ENCODE peak calls at places on chromosomes 4 and X, in eight cellular contexts. B is IMR-90, R is heart left ventricle, W is K562, Y is breast epithelium, K is right lobe of liver, X is tibial nerve, M is testis. J is an unnamed sample.

GRCh38 chrX:151871244-151871643 is 41.4 kb upstream of the MAGEA4 start:
- DNase-seq in B (peak; percentile 52), R (no peak), W (no peak), Y (no peak), K (no peak), X (no peak), M (no peak), J (peak; percentile 15)

GRCh38 chr4:91064157-91064853 is 937.1 kb downstream of the CCSER1 start:
- DNase-seq in B (no peak), R (no peak), W (no peak), Y (no peak), K (no peak), X (no peak), M (peak; percentile 19), J (no peak)

GRCh38 chr4:138611017-138611416 is 368.9 kb upstream of the SLC7A11 start:
- DNase-seq in B (no peak), R (no peak), W (no peak), Y (no peak), K (no peak), X (no peak), M (no peak), J (no peak)

GRCh38 chr4:106329027-106329618 is 12.8 kb downstream of the AIMP1 start:
- DNase-seq in B (peak; percentile 53), R (no peak), W (peak; percentile 29), Y (no peak), K (no peak), X (no peak), M (no peak), J (no peak)

GRCh38 chrX:47573334-47574095 is 8.7 kb upstream of the TIMP1 start:
- DNase-seq in B (peak; percentile 73), R (peak; percentile 58), W (no peak), Y (no peak), K (no peak), X (peak; percentile 34), M (peak; percentile 58), J (no peak)

GRCh38 chrX:63387411-63387810 is 36.3 kb upstream of the SPIN4 start:
- DNase-seq in B (no peak), R (no peak), W (no peak), Y (no peak), K (no peak), X (no peak), M (no peak), J (no peak)

GRCh38 chr4:24042094-24042493 is 152.2 kb upstream of the PPARGC1A start:
- DNase-seq in B (peak; percentile 97), R (no peak), W (no peak), Y (no peak), K (no peak), X (no peak), M (no peak), J (no peak)

GRCh38 chrX:138287200-138287865 is 424.2 kb downstream of the FGF13 start:
- DNase-seq in B (no peak), R (no peak), W (no peak), Y (no peak), K (no peak), X (no peak), M (peak; percentile 11), J (no peak)

GRCh38 chr4:122718265-122718664 is 14.2 kb upstream of the BBS12 start:
- DNase-seq in B (no peak), R (no peak), W (no peak), Y (no peak), K (no peak), X (no peak), M (no peak), J (no peak)

GRCh38 chr4:57094482-57095223 is 15.5 kb downstream of the IGFBP7 start:
- DNase-seq in B (peak; percentile 74), R (no peak), W (no peak), Y (no peak), K (no peak), X (no peak), M (no peak), J (no peak)

GRCh38 chrX:67104982-67105757 is 438.7 kb upstream of the AR start:
- DNase-seq in B (no peak), R (peak; percentile 56), W (no peak), Y (no peak), K (peak; percentile 68), X (peak; percentile 31), M (peak; percentile 81), J (no peak)

GRCh38 chr4:164536829-164537228 is 217.1 kb upstream of the SMIM31 start:
- DNase-seq in B (peak; percentile 7), R (no peak), W (no peak), Y (peak; percentile 62), K (no peak), X (no peak), M (no peak), J (peak; percentile 26)

GRCh38 chr4:132395576-132395975 is 753.5 kb upstream of the PCDH10 start:
- DNase-seq in B (no peak), R (no peak), W (no peak), Y (no peak), K (no peak), X (no peak), M (no peak), J (no peak)

GRCh38 chr4:120769227-120769626 is 153.3 kb downstream of the PRDM5 start:
- DNase-seq in B (peak; percentile 96), R (no peak), W (no peak), Y (no peak), K (no peak), X (no peak), M (no peak), J (peak; percentile 6)

GRCh38 chr4:101200561-101200960 is 146.8 kb downstream of the PPP3CA start:
- DNase-seq in B (peak; percentile 98), R (no peak), W (no peak), Y (no peak), K (no peak), X (no peak), M (no peak), J (no peak)

GRCh38 chrX:143633530-143634372 is 2.1 kb downstream of the SLITRK4 start:
- DNase-seq in B (no peak), R (no peak), W (no peak), Y (no peak), K (no peak), X (no peak), M (peak; percentile 13), J (no peak)

GRCh38 chr4:159946983-159947645 is 844.2 kb downstream of the RAPGEF2 start:
- DNase-seq in B (peak; percentile 45), R (no peak), W (peak; percentile 1), Y (no peak), K (no peak), X (no peak), M (no peak), J (peak; percentile 1)

GRCh38 chrX:131393426-131393825 is 104.3 kb upstream of the IGSF1 start:
- DNase-seq in B (no peak), R (no peak), W (no peak), Y (no peak), K (no peak), X (no peak), M (no peak), J (no peak)

GRCh38 chr4:169677150-169677732 is 56.9 kb downstream of the CLCN3 start:
- DNase-seq in B (no peak), R (no peak), W (no peak), Y (no peak), K (no peak), X (no peak), M (no peak), J (no peak)

GRCh38 chr4:183394166-183394951 is 50.1 kb upstream of the CDKN2AIP start:
- DNase-seq in B (no peak), R (no peak), W (no peak), Y (no peak), K (no peak), X (no peak), M (no peak), J (no peak)

GRCh38 chrX:153953892-153954617 is 9.6 kb upstream of the RENBP start:
- DNase-seq in B (no peak), R (no peak), W (no peak), Y (no peak), K (no peak), X (no peak), M (no peak), J (no peak)
- TF ChIP-seq POLR2A in B (no peak), R (no peak), W (peak; percentile 5), Y (no peak), K (no peak), X (no peak), M (no peak), J (no peak)

GRCh38 chr4:113419631-113420030 is 341.9 kb downstream of the CAMK2D start:
- DNase-seq in B (no peak), R (no peak), W (no peak), Y (no peak), K (no peak), X (no peak), M (no peak), J (no peak)
- TF ChIP-seq POLR2A in B (no peak), R (no peak), W (no peak), Y (no peak), K (no peak), X (no peak), M (no peak), J (no peak)

GRCh38 chrX:45035071-45035470 is 162.1 kb downstream of the KDM6A start:
- DNase-seq in B (no peak), R (no peak), W (no peak), Y (no peak), K (no peak), X (no peak), M (no peak), J (no peak)

GRCh38 chrX:45036161-45036560 is 163.2 kb downstream of the KDM6A start:
- DNase-seq in B (no peak), R (no peak), W (no peak), Y (no peak), K (no peak), X (no peak), M (no peak), J (no peak)

DNA sequence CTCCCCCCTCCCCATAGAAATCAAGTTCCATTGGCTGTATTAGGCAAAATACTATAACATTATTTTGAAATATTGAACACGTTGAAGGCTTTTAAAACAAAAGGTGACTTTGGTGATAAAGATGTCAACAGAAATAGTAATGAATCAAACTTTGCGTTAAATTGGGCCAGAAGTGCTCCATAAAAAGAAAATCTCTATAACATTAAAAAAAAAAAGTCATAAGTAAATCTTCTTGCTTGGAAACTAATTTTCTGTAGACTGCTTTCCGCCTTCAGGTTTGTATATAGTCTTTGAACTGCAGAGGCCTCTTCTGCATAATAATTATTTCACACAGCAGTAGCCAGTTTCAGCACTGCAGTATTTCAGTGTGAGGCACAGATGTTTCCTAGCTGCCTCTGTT is 158.8 kb downstream of the KDM6A start:
- DNase-seq in B (no peak), R (no peak), W (no peak), Y (no peak), K (no peak), X (no peak), M (no peak), J (no peak)
- TF ChIP-seq POLR2A in B (no peak), R (no peak), W (no peak), Y (no peak), K (no peak), X (no peak), M (no peak), J (no peak)

GRCh38 chr4:82638479-82638878 is 76.7 kb upstream of the TMEM150C start:
- DNase-seq in B (no peak), R (no peak), W (no peak), Y (no peak), K (no peak), X (no peak), M (no peak), J (no peak)
- TF ChIP-seq POLR2A in B (no peak), R (no peak), W (no peak), Y (no peak), K (no peak), X (no peak), M (no peak), J (no peak)